ENCODE peak calls at places on chromosome X, in five cellular contexts. One of them, this sample, is unnamed.

GRCh38 chrX:122094611-122095010 is 1047.2 kb downstream of the GLUD2 start:
- DNase-seq in NCI-H1105: no peak
- DNase-seq in LoVo: no peak
- DNase-seq in glutamatergic neuron: no peak
- DNase-seq in T-cell: no peak
- DNase-seq in this sample: no peak

GRCh38 chrX:13109811-13110210 is 65.4 kb upstream of the FAM9C start:
- DNase-seq in LoVo: no peak
- DNase-seq in NCI-H1105: no peak
- DNase-seq in glutamatergic neuron: no peak
- DNase-seq in T-cell: no peak
- DNase-seq in this sample: no peak

GRCh38 chrX:132648870-132649269 is 160.0 kb upstream of the MBNL3 start:
- DNase-seq in glutamatergic neuron: no peak
- DNase-seq in NCI-H1105: no peak
- DNase-seq in T-cell: no peak
- DNase-seq in LoVo: no peak
- DNase-seq in this sample: no peak

GRCh38 chrX:31260351-31260750 is 188.5 kb upstream of the FTHL17 start:
- DNase-seq in NCI-H1105: no peak
- DNase-seq in glutamatergic neuron: no peak
- DNase-seq in LoVo: no peak
- DNase-seq in T-cell: no peak
- DNase-seq in this sample: no peak

GRCh38 chrX:42422961-42423360 is 355.0 kb downstream of the PPP1R2C start:
- DNase-seq in LoVo: no peak
- DNase-seq in T-cell: no peak
- DNase-seq in glutamatergic neuron: no peak
- DNase-seq in NCI-H1105: no peak
- DNase-seq in this sample: no peak

GRCh38 chrX:119399772-119400101 is 601 bp downstream of the SLC25A43 start:
- DNase-seq in glutamatergic neuron: no peak
- DNase-seq in NCI-H1105: no peak
- DNase-seq in LoVo: no peak
- DNase-seq in T-cell: no peak
- DNase-seq in this sample: no peak

GRCh38 chrX:12390301-12390700 is 252.0 kb downstream of the FRMPD4 start:
- DNase-seq in LoVo: no peak
- DNase-seq in T-cell: no peak
- DNase-seq in glutamatergic neuron: no peak
- DNase-seq in NCI-H1105: no peak
- DNase-seq in this sample: no peak

GRCh38 chrX:87664381-87664780 is 146.8 kb downstream of the KLHL4 start:
- DNase-seq in T-cell: no peak
- DNase-seq in NCI-H1105: peak
- DNase-seq in LoVo: peak
- DNase-seq in glutamatergic neuron: no peak
- DNase-seq in this sample: peak

GRCh38 chrX:110699109-110699508 is 96.5 kb downstream of the CHRDL1 start:
- DNase-seq in NCI-H1105: no peak
- DNase-seq in glutamatergic neuron: no peak
- DNase-seq in LoVo: no peak
- DNase-seq in T-cell: no peak
- DNase-seq in this sample: no peak

GRCh38 chrX:47514553-47515235 is 31.7 kb upstream of the ZNF41 start:
- DNase-seq in LoVo: no peak
- DNase-seq in NCI-H1105: no peak
- DNase-seq in T-cell: no peak
- DNase-seq in glutamatergic neuron: no peak
- DNase-seq in this sample: no peak

GRCh38 chrX:44675364-44676024 is 132.8 kb upstream of the FUNDC1 start:
- DNase-seq in T-cell: no peak
- DNase-seq in NCI-H1105: peak
- DNase-seq in LoVo: peak
- DNase-seq in glutamatergic neuron: peak
- DNase-seq in this sample: no peak

GRCh38 chrX:127306262-127306661 is 486.7 kb downstream of the PRR32 start:
- DNase-seq in NCI-H1105: no peak
- DNase-seq in LoVo: no peak
- DNase-seq in glutamatergic neuron: no peak
- DNase-seq in T-cell: no peak
- DNase-seq in this sample: no peak

GRCh38 chrX:133414399-133415275 is 652 bp downstream of the GPC4 start:
- DNase-seq in NCI-H1105: no peak
- DNase-seq in glutamatergic neuron: peak
- DNase-seq in T-cell: no peak
- DNase-seq in LoVo: no peak
- DNase-seq in this sample: no peak

GRCh38 chrX:17500145-17500579 is 125.2 kb downstream of the NHS start:
- DNase-seq in NCI-H1105: no peak
- DNase-seq in T-cell: no peak
- DNase-seq in glutamatergic neuron: no peak
- DNase-seq in LoVo: peak
- DNase-seq in this sample: no peak